ENCODE peak calls at places on chromosomes 13 and 19, in ten cellular contexts. J is colonic mucosa, L is cardiac fibroblast, F is body of pancreas, O is sigmoid colon, K is neural progenitor cell, P is stomach, X is PC-9, A is fibroblast of mammary gland, R is fibroblast of the aortic adventitia. W is an unnamed sample.

GRCh38 chr19:21256722-21257121 is 72.5 kb downstream of the ZNF708 start:
- DNase-seq in J (no peak), L (peak), F (no peak), O (no peak), K (peak), P (no peak), X (peak), A (peak), R (peak), W (no peak)

GRCh38 chr19:58170860-58171259 is 12.0 kb upstream of the ZNF274 start:
- DNase-seq in J (no peak), L (peak), F (no peak), O (no peak), K (no peak), P (no peak), X (no peak), A (peak), R (no peak), W (no peak)

GRCh38 chr19:51808333-51808986 is 13.5 kb downstream of the FPR3 start:
- DNase-seq in J (no peak), L (peak), F (no peak), O (no peak), K (no peak), P (no peak), X (no peak), A (peak), R (peak), W (no peak)

GRCh38 chr13:32019612-32020233 is 11.9 kb upstream of the FRY start:
- DNase-seq in J (peak), L (peak), F (peak), O (no peak), K (peak), P (no peak), X (no peak), A (peak), R (peak), W (peak)

GRCh38 chr13:33728271-33729037 is 89.5 kb upstream of the RFC3 start:
- DNase-seq in J (no peak), L (peak), F (peak), O (peak), K (no peak), P (no peak), X (no peak), A (peak), R (peak), W (no peak)

GRCh38 chr13:91809161-91809560 is 410.7 kb downstream of the GPC5 start:
- DNase-seq in J (no peak), L (no peak), F (no peak), O (no peak), K (no peak), P (no peak), X (no peak), A (no peak), R (no peak), W (no peak)

GRCh38 chr13:54484166-54484565 is 1455.6 kb downstream of the OLFM4 start:
- DNase-seq in J (no peak), L (no peak), F (no peak), O (no peak), K (no peak), P (no peak), X (no peak), A (no peak), R (no peak), W (no peak)

GRCh38 chr13:100721885-100722512 is 47.4 kb upstream of the TMTC4 start:
- DNase-seq in J (peak), L (peak), F (peak), O (no peak), K (peak), P (peak), X (peak), A (peak), R (peak), W (peak)

GRCh38 chr13:105139380-105140285 is 1395.8 kb downstream of the EFNB2 start:
- DNase-seq in J (peak), L (peak), F (no peak), O (peak), K (no peak), P (peak), X (peak), A (peak), R (peak), W (peak)

GRCh38 chr19:49971991-49972401 is 11.0 kb upstream of the SIGLEC11 start:
- DNase-seq in J (no peak), L (no peak), F (peak), O (no peak), K (no peak), P (peak), X (no peak), A (no peak), R (no peak), W (no peak)

GRCh38 chr19:14113762-14114414 is 3.7 kb downstream of the PRKACA start:
- DNase-seq in J (peak), L (no peak), F (no peak), O (no peak), K (no peak), P (no peak), X (peak), A (no peak), R (no peak), W (no peak)
- TF ChIP-seq CTCF in J (no peak), L (peak), F (no peak), O (no peak), K (peak), P (no peak), X (peak), A (peak), R (peak), W (peak)

DNA sequence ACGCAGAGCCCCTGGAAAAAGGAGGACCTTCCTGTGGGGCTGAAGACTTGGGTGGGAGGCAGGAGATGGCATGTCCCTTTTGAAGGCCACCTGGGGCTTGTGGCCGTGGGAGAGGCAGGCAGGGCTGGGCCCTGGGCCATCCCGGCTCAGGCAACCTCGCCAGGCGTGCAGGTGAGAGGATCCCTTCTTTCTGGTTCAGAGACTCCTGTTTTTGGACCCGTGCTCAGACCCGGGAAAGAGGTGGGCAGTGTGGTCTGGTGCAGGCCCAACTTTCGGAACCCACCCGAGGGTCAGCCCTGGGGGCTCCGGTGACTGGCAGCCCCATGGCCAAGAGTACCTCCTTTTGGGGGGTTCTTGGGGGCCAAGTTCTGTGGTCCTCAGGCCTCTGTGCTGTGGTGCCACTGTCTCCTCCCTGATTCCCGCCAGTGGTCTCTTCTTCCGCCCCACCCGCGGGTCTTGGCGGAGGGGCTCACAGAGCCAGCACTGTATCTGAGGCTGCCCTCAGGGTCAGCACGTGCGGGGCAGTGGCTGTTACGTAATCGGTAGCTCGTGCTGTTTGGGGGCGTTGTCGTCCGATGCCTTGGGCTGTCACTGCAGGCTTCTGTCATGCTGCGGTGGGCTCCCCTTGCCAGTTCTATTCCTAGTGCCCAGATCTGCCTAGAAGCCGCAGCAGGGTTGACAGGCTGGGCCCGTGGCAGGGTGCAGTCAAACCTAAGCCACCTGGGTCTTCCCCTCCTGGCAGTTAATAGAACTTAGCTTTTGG is 42.7 kb downstream of the KDM4B start:
- DNase-seq in J (no peak), L (no peak), F (no peak), O (no peak), K (no peak), P (no peak), X (no peak), A (no peak), R (no peak), W (no peak)
- TF ChIP-seq CTCF in J (no peak), L (no peak), F (no peak), O (no peak), K (no peak), P (no peak), X (no peak), A (no peak), R (no peak), W (no peak)

DNA sequence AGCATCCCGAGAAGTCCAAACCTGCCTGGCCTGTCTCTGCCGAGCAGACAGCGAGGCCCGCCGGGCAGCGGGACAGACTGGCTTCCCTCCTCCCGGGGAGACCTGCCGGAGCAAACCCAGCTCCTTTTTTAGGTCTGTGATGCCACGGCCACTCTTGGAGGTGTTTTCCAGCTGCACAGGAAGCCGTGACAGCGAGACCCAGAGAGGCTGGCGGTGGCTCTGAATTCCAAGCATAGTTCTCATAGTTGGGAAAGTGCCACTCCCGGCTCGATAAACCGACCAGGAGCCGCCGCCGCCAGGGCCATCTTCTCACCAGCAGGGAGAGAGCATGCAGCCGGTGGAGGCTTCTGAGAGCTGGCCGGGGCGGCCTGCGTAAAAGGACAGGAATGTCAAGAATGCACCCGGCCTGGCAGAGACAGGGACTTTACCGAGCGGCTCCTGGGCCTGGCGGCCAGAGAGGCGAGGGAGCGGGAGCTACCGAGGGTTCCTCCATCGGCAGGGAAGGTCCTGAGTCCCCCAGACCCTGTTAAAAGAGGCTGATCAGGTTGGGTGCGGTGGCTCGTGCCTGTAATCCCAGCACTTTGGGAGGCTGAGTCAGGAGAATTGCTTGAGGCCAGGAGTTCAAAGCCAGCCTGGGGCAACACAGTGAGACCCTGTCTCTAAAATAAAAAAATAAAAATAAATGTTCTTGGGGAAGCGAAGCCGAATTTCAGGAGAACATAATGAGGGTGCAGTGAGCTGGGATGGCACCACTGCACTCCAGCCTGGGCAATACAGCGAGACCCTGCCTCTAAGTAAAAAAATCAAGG is 64.9 kb downstream of the GADD45B start:
- DNase-seq in J (peak), L (peak), F (peak), O (peak), K (peak), P (peak), X (peak), A (peak), R (peak), W (peak)
- TF ChIP-seq CTCF in J (no peak), L (peak), F (no peak), O (no peak), K (peak), P (peak), X (no peak), A (no peak), R (peak), W (peak)

DNA sequence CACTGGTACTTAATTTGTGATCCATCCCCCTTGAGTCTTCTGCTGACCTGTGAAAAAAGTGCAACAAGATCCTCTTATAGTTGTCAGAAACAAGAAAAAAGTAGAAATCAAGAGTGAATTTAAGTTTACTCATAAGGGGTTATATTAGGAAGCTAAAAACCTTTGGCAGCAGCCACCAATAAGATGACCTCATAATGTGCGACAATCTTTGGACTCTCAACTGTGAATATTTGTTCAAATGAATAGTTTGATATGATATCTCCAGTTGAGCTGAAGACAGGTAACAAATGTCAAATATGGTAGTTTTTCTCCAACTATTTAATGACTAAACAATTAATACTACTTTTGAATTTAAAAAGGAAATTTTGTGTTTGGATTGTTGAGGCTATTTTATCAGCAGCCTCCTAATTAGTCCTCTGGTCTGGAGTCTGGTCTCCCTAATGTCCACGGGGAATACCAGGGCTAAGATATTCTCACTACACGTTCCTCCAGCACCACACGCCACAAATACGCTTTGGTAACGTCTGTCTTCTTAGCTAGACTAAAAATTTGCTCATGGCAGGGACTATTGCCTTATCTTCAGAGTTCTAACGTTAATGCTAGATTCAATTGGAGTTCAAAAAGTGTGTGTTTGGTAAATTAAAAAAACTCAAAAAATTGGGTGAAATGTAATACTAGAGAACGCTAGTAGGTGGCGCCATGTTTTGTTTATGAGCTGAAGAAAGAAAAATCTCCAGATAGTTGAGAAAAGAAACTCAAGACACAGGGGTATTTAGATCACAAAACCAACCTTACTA is 51.0 kb upstream of the PDX1 start:
- DNase-seq in J (no peak), L (peak), F (no peak), O (no peak), K (peak), P (no peak), X (no peak), A (peak), R (peak), W (no peak)
- TF ChIP-seq CTCF in J (peak), L (peak), F (peak), O (no peak), K (peak), P (peak), X (peak), A (peak), R (peak), W (peak)

GRCh38 chr13:51959773-51960172 is 51.5 kb downstream of the ATP7B start:
- DNase-seq in J (peak), L (no peak), F (no peak), O (no peak), K (no peak), P (no peak), X (no peak), A (no peak), R (no peak), W (no peak)
- TF ChIP-seq CTCF in J (no peak), L (no peak), F (no peak), O (no peak), K (no peak), P (no peak), X (no peak), A (no peak), R (no peak), W (no peak)

DNA sequence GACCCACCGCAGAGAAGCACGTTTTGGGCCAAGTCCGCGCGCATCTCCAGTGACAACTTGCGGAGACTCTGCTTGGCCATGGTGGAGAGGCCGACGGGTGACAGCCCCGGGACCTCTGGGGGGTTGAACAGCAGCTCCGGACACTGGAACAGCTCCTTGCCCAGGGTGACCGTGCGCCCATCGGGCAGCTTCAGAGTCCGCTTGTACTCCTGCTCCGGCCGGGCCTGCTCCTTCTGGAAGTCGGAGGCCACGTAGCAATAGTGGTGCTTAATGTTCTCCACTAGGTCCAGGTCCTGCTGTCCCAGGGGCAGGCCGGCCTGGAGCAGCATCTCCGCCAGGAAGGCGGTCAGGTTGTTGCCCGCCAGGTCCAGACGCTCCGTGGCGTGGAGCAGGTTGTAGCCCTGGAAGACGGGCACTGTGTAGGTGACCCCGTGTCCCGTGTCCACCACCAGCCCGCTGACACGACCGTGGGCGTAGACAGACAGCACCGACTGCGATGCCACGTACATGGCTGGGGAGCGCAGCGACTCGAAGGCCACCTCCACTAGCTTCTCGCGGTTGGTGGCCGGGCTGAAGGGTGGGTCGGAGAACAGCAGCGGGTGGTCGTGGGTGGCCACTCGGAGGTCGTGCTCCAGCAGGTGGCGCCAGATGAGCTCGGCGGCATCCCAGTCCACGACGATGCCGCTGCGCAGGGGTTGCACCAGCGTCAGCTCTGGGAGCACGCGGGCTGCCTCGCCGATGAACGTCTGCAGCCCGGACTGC is 743 bp downstream of the ACTL9 start:
- DNase-seq in J (no peak), L (no peak), F (no peak), O (no peak), K (peak), P (no peak), X (no peak), A (no peak), R (no peak), W (peak)
- TF ChIP-seq CTCF in J (no peak), L (no peak), F (no peak), O (no peak), K (peak), P (no peak), X (no peak), A (no peak), R (no peak), W (peak)

GRCh38 chr13:79684426-79684825 is 203.5 kb downstream of the NDFIP2 start:
- DNase-seq in J (no peak), L (no peak), F (no peak), O (no peak), K (no peak), P (no peak), X (no peak), A (peak), R (peak), W (no peak)
- TF ChIP-seq CTCF in J (no peak), L (no peak), F (no peak), O (no peak), K (no peak), P (no peak), X (no peak), A (no peak), R (no peak), W (no peak)

GRCh38 chr13:111516712-111517640 is 196.5 kb downstream of the TEX29 start:
- DNase-seq in J (no peak), L (no peak), F (no peak), O (no peak), K (no peak), P (no peak), X (no peak), A (no peak), R (no peak), W (peak)
- TF ChIP-seq CTCF in J (no peak), L (no peak), F (no peak), O (no peak), K (no peak), P (no peak), X (no peak), A (no peak), R (no peak), W (no peak)

GRCh38 chr19:10392120-10392519 is 11.2 kb downstream of the CDC37 start:
- DNase-seq in J (no peak), L (no peak), F (no peak), O (no peak), K (no peak), P (no peak), X (no peak), A (no peak), R (no peak), W (no peak)

GRCh38 chr19:10390652-10391286 is 10.4 kb upstream of the TYK2 start:
- DNase-seq in J (peak), L (peak), F (peak), O (peak), K (peak), P (peak), X (peak), A (peak), R (peak), W (peak)

GRCh38 chr19:10393137-10393536 is 10.2 kb downstream of the CDC37 start:
- DNase-seq in J (no peak), L (no peak), F (no peak), O (no peak), K (no peak), P (no peak), X (no peak), A (no peak), R (no peak), W (no peak)

GRCh38 chr19:10388957-10389356 is 8.6 kb upstream of the TYK2 start:
- DNase-seq in J (peak), L (peak), F (peak), O (peak), K (peak), P (peak), X (peak), A (peak), R (peak), W (peak)

DNA sequence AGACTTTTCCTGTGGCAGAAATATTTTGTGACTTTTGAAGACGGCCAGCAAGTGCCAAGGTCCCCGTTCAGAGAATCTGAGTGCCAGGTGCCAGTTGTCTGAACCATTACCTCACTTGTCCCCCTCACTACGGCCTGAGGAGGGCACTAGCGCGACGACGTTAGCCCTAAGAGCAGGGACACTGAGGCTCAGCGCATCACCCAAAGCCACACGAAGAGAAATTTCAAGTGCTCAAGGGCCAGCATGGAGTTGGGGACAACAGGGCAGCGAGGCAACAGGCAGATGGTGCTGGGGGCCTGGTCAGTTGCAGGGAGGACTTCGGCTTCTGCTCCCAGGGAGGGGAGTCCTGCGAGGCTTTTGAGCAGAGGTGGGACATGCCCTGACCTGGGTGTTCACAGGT is 9.5 kb upstream of the TYK2 start:
- DNase-seq in J (no peak), L (no peak), F (no peak), O (no peak), K (peak), P (no peak), X (no peak), A (no peak), R (no peak), W (peak)
- TF ChIP-seq CTCF in J (no peak), L (peak), F (no peak), O (no peak), K (peak), P (no peak), X (no peak), A (peak), R (peak), W (peak)

W was measured in H9.